ENCODE peak calls at places on chromosome 3, in ten cellular contexts. E, R, T, H, P, Y, Q, X, K and N are unnamed samples.

GRCh38 chr3:31412832-31413231 is 119.9 kb upstream of the STT3B start:
- DNase-seq in P (no peak), H (no peak), X (no peak), K (peak), Y (no peak), Q (no peak), E (no peak), T (no peak), R (no peak), N (no peak)

GRCh38 chr3:70040386-70040785 is 40.9 kb downstream of the SAMMSON start:
- DNase-seq in R (no peak), Q (no peak), X (no peak), K (no peak), E (no peak), H (no peak), Y (no peak), P (no peak), T (no peak), N (no peak)

GRCh38 chr3:9211155-9211950 is 38.1 kb downstream of the SRGAP3 start:
- DNase-seq in P (no peak), T (no peak), X (no peak), H (no peak), R (no peak), Y (no peak), Q (no peak), K (peak), E (no peak), N (no peak)

GRCh38 chr3:156291269-156292123 is 171.1 kb downstream of the KCNAB1 start:
- DNase-seq in H (no peak), K (peak), E (peak), Y (no peak), R (peak), P (no peak), Q (peak), X (no peak), T (peak), N (no peak)

GRCh38 chr3:158794936-158795518 is 6.8 kb upstream of the MFSD1 start:
- DNase-seq in H (no peak), T (no peak), R (no peak), Y (no peak), Q (peak), X (no peak), P (peak), E (peak), K (peak), N (no peak)

GRCh38 chr3:54527521-54527920 is 400.3 kb downstream of the LRTM1 start:
- DNase-seq in E (no peak), Y (no peak), Q (no peak), X (no peak), K (no peak), R (peak), P (no peak), H (no peak), T (no peak), N (no peak)

GRCh38 chr3:24156466-24156865 is 211.4 kb downstream of the NR1D2 start:
- DNase-seq in Q (no peak), R (no peak), X (peak), P (no peak), E (no peak), K (peak), Y (no peak), H (no peak), T (no peak), N (no peak)

GRCh38 chr3:9750556-9751411 is 1.0 kb downstream of the OGG1 start:
- DNase-seq in K (peak), P (peak), E (peak), T (no peak), Y (no peak), R (no peak), X (peak), H (no peak), Q (peak), N (no peak)

GRCh38 chr3:122938756-122939425 is 88.7 kb downstream of the SEMA5B start:
- DNase-seq in P (no peak), R (no peak), E (no peak), T (no peak), Y (no peak), X (no peak), H (no peak), Q (no peak), K (no peak), N (peak)

GRCh38 chr3:127233371-127233770 is 40.4 kb downstream of the PRR23E start:
- DNase-seq in X (no peak), K (no peak), T (no peak), Y (no peak), R (no peak), P (peak), E (peak), Q (peak), H (no peak), N (no peak)

GRCh38 chr3:98353554-98353953 is at the start of gene OR5K4:
- DNase-seq in H (no peak), Y (no peak), X (no peak), R (no peak), P (no peak), Q (no peak), T (no peak), K (no peak), E (no peak), N (no peak)

GRCh38 chr3:52238761-52239701 is at the start of gene TWF2:
- DNase-seq in Q (peak), H (peak), T (peak), K (peak), Y (peak), R (peak), E (peak), X (peak), P (peak), N (peak)

GRCh38 chr3:68271145-68271544 is 616.7 kb upstream of the SUCLG2 start:
- DNase-seq in P (no peak), R (no peak), X (no peak), T (no peak), E (no peak), Q (no peak), Y (no peak), K (no peak), H (no peak), N (no peak)

GRCh38 chr3:116512281-116512680 is 67.0 kb upstream of the LSAMP start:
- DNase-seq in Y (no peak), H (no peak), P (no peak), Q (no peak), X (no peak), E (no peak), R (no peak), T (no peak), K (no peak), N (no peak)

GRCh38 chr3:140386357-140387100 is 291.3 kb upstream of the TRIM42 start:
- DNase-seq in Y (no peak), Q (no peak), H (no peak), R (no peak), X (no peak), T (no peak), E (no peak), P (no peak), K (no peak), N (no peak)

GRCh38 chr3:190044142-190044541 is 76.6 kb downstream of the P3H2 start:
- DNase-seq in R (no peak), T (no peak), Q (no peak), K (peak), H (no peak), E (no peak), X (peak), P (no peak), Y (no peak), N (no peak)

GRCh38 chr3:153379516-153379915 is 217.5 kb downstream of the RAP2B start:
- DNase-seq in E (no peak), X (no peak), T (no peak), Q (no peak), H (no peak), K (peak), P (no peak), R (no peak), Y (no peak), N (no peak)

GRCh38 chr3:42804831-42805821 is 836 bp upstream of the HIGD1A start:
- DNase-seq in Y (no peak), H (no peak), E (no peak), Q (no peak), R (no peak), X (no peak), P (peak), T (no peak), K (peak), N (peak)

GRCh38 chr3:196165850-196166249 is 45.4 kb downstream of the ZDHHC19 start:
- DNase-seq in Y (no peak), K (no peak), X (no peak), T (no peak), P (no peak), H (no peak), R (no peak), E (no peak), Q (no peak), N (no peak)

GRCh38 chr3:50480471-50480870 is 23.0 kb downstream of the CACNA2D2 start:
- DNase-seq in H (no peak), T (no peak), Y (no peak), Q (no peak), P (no peak), X (no peak), R (no peak), K (no peak), E (no peak), N (no peak)

GRCh38 chr3:157981819-157982218 is 124.4 kb downstream of the SHOX2 start:
- DNase-seq in H (peak), E (no peak), Y (no peak), Q (no peak), X (no peak), R (no peak), K (peak), T (no peak), P (no peak), N (no peak)

GRCh38 chr3:45167011-45167911 is 21.1 kb upstream of the CDCP1 start:
- DNase-seq in E (peak), T (no peak), P (peak), R (peak), Y (peak), Q (peak), X (peak), K (peak), H (peak), N (peak)

GRCh38 chr3:132448211-132448961 is 31.1 kb downstream of the DNAJC13 start:
- DNase-seq in E (no peak), Q (no peak), T (no peak), R (peak), X (no peak), P (no peak), Y (no peak), K (peak), H (no peak), N (no peak)

GRCh38 chr3:183018416-183019192 is 38.3 kb upstream of the DCUN1D1 start:
- DNase-seq in P (no peak), Y (no peak), T (no peak), H (no peak), E (peak), X (no peak), R (no peak), Q (peak), K (no peak), N (no peak)

GRCh38 chr3:38374221-38374620 is 27.6 kb downstream of the XYLB start:
- DNase-seq in H (no peak), P (no peak), Q (peak), K (no peak), Y (peak), T (no peak), R (no peak), E (peak), X (no peak), N (no peak)

GRCh38 chr3:129015388-129016105 is 14.4 kb downstream of the EFCC1 start:
- DNase-seq in Q (peak), P (no peak), K (no peak), H (no peak), E (peak), Y (no peak), R (no peak), T (no peak), X (no peak), N (peak)

GRCh38 chr3:52682016-52682415 is 3.7 kb downstream of the PBRM1 start:
- DNase-seq in K (peak), Q (peak), T (peak), R (no peak), E (peak), X (peak), P (peak), H (no peak), Y (peak), N (no peak)

GRCh38 chr3:11170052-11170770 is 15.9 kb downstream of the HRH1 start:
- DNase-seq in T (no peak), Y (no peak), P (no peak), R (no peak), X (no peak), Q (no peak), H (no peak), K (peak), E (no peak), N (no peak)

GRCh38 chr3:167109746-167110145 is 270.4 kb downstream of the ZBBX start:
- DNase-seq in H (no peak), R (no peak), X (no peak), P (no peak), Q (no peak), E (no peak), T (no peak), Y (no peak), K (no peak), N (no peak)

GRCh38 chr3:172709776-172710708 is 825 bp downstream of the NCEH1 start:
- DNase-seq in Q (peak), R (peak), Y (no peak), P (peak), X (no peak), E (peak), T (peak), H (no peak), K (peak), N (peak)

GRCh38 chr3:105277656-105278055 is 89.1 kb upstream of the ALCAM start:
- DNase-seq in T (no peak), R (no peak), H (no peak), Q (no peak), K (peak), X (no peak), Y (no peak), E (no peak), P (no peak), N (no peak)

GRCh38 chr3:5021571-5022092 is 42.4 kb downstream of the BHLHE40 start:
- DNase-seq in H (no peak), Y (no peak), E (peak), K (peak), P (no peak), Q (no peak), X (peak), R (no peak), T (no peak), N (no peak)